ENCODE peak calls at places on chromosome 6, in ten cellular contexts. O is germinal center; X is cardiac fibroblast; F is epithelial cell of prostate; A is amniotic stem cell; C is body of pancreas; N is GM03348; K is dorsolateral prefrontal cortex; G is effector CD4-positive, alpha-beta T cell; L is occipital lobe. J is an unnamed sample.

GRCh38 chr6:89564752-89565427 is 73.7 kb downstream of the LYRM2 start:
- DNase-seq in O (no peak), X (no peak), F (no peak), A (no peak), C (no peak), N (no peak), K (no peak), G (no peak), L (no peak), J (no peak)

GRCh38 chr6:52595796-52596130 is 18.9 kb upstream of the TRAM2 start:
- DNase-seq in O (peak), X (no peak), F (no peak), A (no peak), C (no peak), N (no peak), K (no peak), G (no peak), L (no peak), J (no peak)

GRCh38 chr6:11058406-11058805 is 14.3 kb upstream of the ELOVL2 start:
- DNase-seq in O (no peak), X (peak), F (no peak), A (no peak), C (no peak), N (no peak), K (no peak), G (no peak), L (no peak), J (no peak)

GRCh38 chr6:121686611-121687023 is 251.2 kb downstream of the GJA1 start:
- DNase-seq in O (no peak), X (no peak), F (no peak), A (no peak), C (no peak), N (no peak), K (no peak), G (no peak), L (no peak), J (no peak)

GRCh38 chr6:43456737-43457126 is 1.4 kb upstream of the DLK2 start:
- DNase-seq in O (no peak), X (no peak), F (no peak), A (no peak), C (no peak), N (no peak), K (no peak), G (no peak), L (peak), J (no peak)

GRCh38 chr6:147204060-147204785 is at the start of gene STXBP5:
- DNase-seq in O (peak), X (peak), F (no peak), A (no peak), C (peak), N (peak), K (peak), G (peak), L (peak), J (no peak)

GRCh38 chr6:157670466-157671186 is 152.4 kb upstream of the SNX9 start:
- DNase-seq in O (no peak), X (peak), F (no peak), A (no peak), C (no peak), N (peak), K (no peak), G (no peak), L (no peak), J (no peak)

GRCh38 chr6:11653028-11653583 is 115.6 kb downstream of the TMEM170B start:
- DNase-seq in O (no peak), X (peak), F (peak), A (peak), C (peak), N (peak), K (no peak), G (no peak), L (no peak), J (no peak)

GRCh38 chr6:163707385-163708355 is 293.2 kb downstream of the QKI start:
- DNase-seq in O (peak), X (no peak), F (no peak), A (no peak), C (no peak), N (no peak), K (no peak), G (no peak), L (peak), J (no peak)

GRCh38 chr6:134424131-134424794 is 106.4 kb upstream of the SGK1 start:
- DNase-seq in O (no peak), X (peak), F (no peak), A (no peak), C (no peak), N (no peak), K (no peak), G (no peak), L (no peak), J (no peak)

GRCh38 chr6:42451146-42451594 is 556 bp downstream of the TRERF1 start:
- DNase-seq in O (peak), X (no peak), F (no peak), A (no peak), C (no peak), N (no peak), K (no peak), G (no peak), L (no peak), J (no peak)

GRCh38 chr6:16676978-16677377 is 84.3 kb downstream of the ATXN1 start:
- DNase-seq in O (no peak), X (peak), F (no peak), A (no peak), C (peak), N (no peak), K (no peak), G (no peak), L (no peak), J (no peak)

GRCh38 chr6:64249129-64249528 is 613.5 kb downstream of the PHF3 start:
- DNase-seq in O (no peak), X (no peak), F (no peak), A (no peak), C (no peak), N (no peak), K (no peak), G (no peak), L (no peak), J (no peak)

GRCh38 chr6:39791311-39791710 is 865 bp upstream of the DAAM2 start:
- DNase-seq in O (no peak), X (peak), F (no peak), A (no peak), C (no peak), N (peak), K (no peak), G (no peak), L (no peak), J (no peak)

GRCh38 chr6:142474446-142475289 is 172.9 kb downstream of the ADGRG6 start:
- DNase-seq in O (peak), X (peak), F (no peak), A (peak), C (no peak), N (peak), K (peak), G (no peak), L (peak), J (no peak)

GRCh38 chr6:106114492-106114891 is 28.4 kb downstream of the PRDM1 start:
- DNase-seq in O (no peak), X (no peak), F (no peak), A (no peak), C (no peak), N (no peak), K (no peak), G (no peak), L (no peak), J (no peak)

GRCh38 chr6:147204843-147205311 is 660 bp downstream of the STXBP5 start:
- DNase-seq in O (no peak), X (no peak), F (no peak), A (no peak), C (no peak), N (no peak), K (no peak), G (no peak), L (no peak), J (no peak)

GRCh38 chr6:129141499-129141898 is 258.6 kb downstream of the LAMA2 start:
- DNase-seq in O (no peak), X (peak), F (no peak), A (no peak), C (no peak), N (no peak), K (no peak), G (no peak), L (no peak), J (no peak)

GRCh38 chr6:86937219-86938079 is at the start of gene HTR1E:
- DNase-seq in O (peak), X (peak), F (no peak), A (no peak), C (peak), N (peak), K (peak), G (no peak), L (peak), J (no peak)

GRCh38 chr6:111061493-111061892 is 25.8 kb upstream of the SLC16A10 start:
- DNase-seq in O (no peak), X (no peak), F (no peak), A (no peak), C (no peak), N (no peak), K (no peak), G (no peak), L (no peak), J (no peak)

GRCh38 chr6:11609324-11610071 is 71.9 kb downstream of the TMEM170B start:
- DNase-seq in O (no peak), X (peak), F (no peak), A (peak), C (no peak), N (peak), K (peak), G (no peak), L (peak), J (no peak)

GRCh38 chr6:5112065-5112799 is 27.1 kb downstream of the PPP1R3G start:
- DNase-seq in O (no peak), X (peak), F (peak), A (peak), C (no peak), N (peak), K (no peak), G (no peak), L (no peak), J (no peak)

GRCh38 chr6:56868687-56869086 is 86.2 kb upstream of the BEND6 start:
- DNase-seq in O (no peak), X (peak), F (no peak), A (no peak), C (no peak), N (peak), K (no peak), G (no peak), L (no peak), J (no peak)

GRCh38 chr6:88538130-88538706 is 372.1 kb upstream of the CNR1 start:
- DNase-seq in O (peak), X (no peak), F (no peak), A (no peak), C (no peak), N (peak), K (no peak), G (no peak), L (no peak), J (no peak)

GRCh38 chr6:99612551-99613397 is 6.1 kb downstream of the PRDM13 start:
- DNase-seq in O (no peak), X (no peak), F (no peak), A (no peak), C (no peak), N (no peak), K (no peak), G (no peak), L (no peak), J (no peak)

GRCh38 chr6:36197739-36198221 is 1.2 kb downstream of the BRPF3 start:
- DNase-seq in O (no peak), X (peak), F (no peak), A (no peak), C (no peak), N (no peak), K (peak), G (no peak), L (no peak), J (no peak)

GRCh38 chr6:69780585-69781178 is 16.1 kb downstream of the LMBRD1 start:
- DNase-seq in O (no peak), X (no peak), F (no peak), A (no peak), C (peak), N (no peak), K (no peak), G (no peak), L (no peak), J (no peak)

GRCh38 chr6:42555477-42556457 is 8.1 kb upstream of the UBR2 start:
- DNase-seq in O (no peak), X (no peak), F (peak), A (no peak), C (no peak), N (no peak), K (no peak), G (no peak), L (no peak), J (no peak)

GRCh38 chr6:14975124-14975815 is 270.6 kb upstream of the JARID2 start:
- DNase-seq in O (no peak), X (peak), F (no peak), A (no peak), C (no peak), N (no peak), K (no peak), G (no peak), L (no peak), J (no peak)

GRCh38 chr6:25138024-25138696 is 141.0 kb upstream of the CARMIL1 start:
- DNase-seq in O (peak), X (peak), F (no peak), A (peak), C (peak), N (peak), K (no peak), G (peak), L (peak), J (peak)

GRCh38 chr6:112640895-112641294 is 293.8 kb downstream of the RFPL4B start:
- DNase-seq in O (no peak), X (no peak), F (no peak), A (no peak), C (no peak), N (peak), K (no peak), G (no peak), L (no peak), J (no peak)

GRCh38 chr6:84825461-84825860 is 61.1 kb upstream of the TBX18 start:
- DNase-seq in O (no peak), X (peak), F (peak), A (no peak), C (no peak), N (peak), K (no peak), G (no peak), L (no peak), J (no peak)

J was measured in omental fat pad.